ENCODE peak calls at places on chromosomes 2 and 18, in eight cellular contexts. E is GM12878, T is HepG2, M is upper lobe of left lung, X is GM23338, J is HCT116, G is Panc1, V is K562. Y is an unnamed sample.

GRCh38 chr2:41954304-41955291 is 93.2 kb upstream of the PKDCC start:
- ATAC-seq in X (no peak), V (no peak), G (peak), M (peak), J (no peak), T (peak), E (no peak), Y (no peak)

GRCh38 chr18:361941-362913 is 94.4 kb upstream of the THOC1 start:
- ATAC-seq in X (peak), G (no peak), J (no peak), M (peak), T (peak), V (no peak), E (no peak), Y (peak)

GRCh38 chr2:45890819-45891218 is 239.3 kb downstream of the PRKCE start:
- ATAC-seq in E (peak), X (no peak), G (no peak), T (peak), J (no peak), M (peak), V (no peak), Y (no peak)

GRCh38 chr2:240739797-240740196 is 48.1 kb downstream of the AQP12A start:
- ATAC-seq in J (peak), G (no peak), X (no peak), V (no peak), T (no peak), E (no peak), M (no peak), Y (no peak)

GRCh38 chr18:9321709-9322108 is 12.9 kb upstream of the TWSG1 start:
- ATAC-seq in G (no peak), J (no peak), X (no peak), E (no peak), T (no peak), V (no peak), M (no peak), Y (no peak)

GRCh38 chr2:110121592-110121991 is 6.0 kb upstream of the MALL start:
- ATAC-seq in T (no peak), M (no peak), E (no peak), V (no peak), J (no peak), X (no peak), G (no peak), Y (no peak)

GRCh38 chr2:36441065-36441625 is 85.6 kb downstream of the CRIM1 start:
- ATAC-seq in E (no peak), M (no peak), X (no peak), V (no peak), G (no peak), T (no peak), J (no peak), Y (peak)

GRCh38 chr2:9222246-9222898 is 15.8 kb downstream of the ASAP2 start:
- ATAC-seq in V (no peak), M (peak), E (no peak), X (no peak), G (no peak), J (no peak), T (no peak), Y (peak)

GRCh38 chr2:201362396-201362795 is 5.3 kb upstream of the FLACC1 start:
- ATAC-seq in J (no peak), T (no peak), M (no peak), G (no peak), X (no peak), E (no peak), V (no peak), Y (no peak)

GRCh38 chr2:9003366-9003615 is 193 bp downstream of the MBOAT2 start:
- ATAC-seq in E (no peak), G (no peak), M (no peak), X (no peak), V (no peak), T (no peak), J (no peak), Y (no peak)

GRCh38 chr2:76610451-76610850 is 899.7 kb upstream of the GCFC2 start:
- ATAC-seq in E (no peak), T (no peak), J (no peak), G (no peak), V (no peak), M (no peak), X (peak), Y (no peak)

GRCh38 chr2:161141033-161141432 is 19.2 kb upstream of the TANK start:
- ATAC-seq in V (no peak), X (no peak), J (no peak), E (peak), T (no peak), M (no peak), G (no peak), Y (no peak)

GRCh38 chr2:47554311-47554905 is 151.5 kb downstream of the MSH2 start:
- ATAC-seq in J (no peak), X (no peak), M (no peak), E (peak), T (no peak), V (no peak), G (no peak), Y (no peak)

GRCh38 chr2:106094101-106094860 is 99.8 kb downstream of the UXS1 start:
- ATAC-seq in J (no peak), T (no peak), V (no peak), E (no peak), X (no peak), G (no peak), M (no peak), Y (no peak)

GRCh38 chr2:197388866-197389587 is 45.8 kb downstream of the SF3B1 start:
- ATAC-seq in M (no peak), T (peak), X (peak), V (peak), E (no peak), J (no peak), G (peak), Y (no peak)

GRCh38 chr2:11562476-11562875 is 28.6 kb downstream of the GREB1 start:
- ATAC-seq in E (no peak), T (peak), J (no peak), X (no peak), G (no peak), M (no peak), V (no peak), Y (no peak)

GRCh38 chr2:194003911-194004310 is 1653.1 kb upstream of the SLC39A10 start:
- ATAC-seq in E (no peak), T (no peak), M (no peak), V (no peak), X (no peak), J (no peak), G (no peak), Y (no peak)

GRCh38 chr2:234911271-234911670 is 40.5 kb upstream of the SH3BP4 start:
- ATAC-seq in G (peak), J (no peak), X (no peak), M (peak), T (no peak), E (no peak), V (no peak), Y (no peak)

GRCh38 chr2:195411219-195411687 is 245.8 kb upstream of the SLC39A10 start:
- ATAC-seq in V (no peak), J (no peak), E (peak), M (no peak), T (no peak), G (peak), X (no peak), Y (no peak)

GRCh38 chr18:36186461-36187137 is 698 bp upstream of the MOCOS start:
- ATAC-seq in V (peak), G (peak), E (peak), J (peak), T (peak), X (peak), M (peak), Y (peak)

GRCh38 chr2:39488450-39488849 is 51.4 kb upstream of the MAP4K3 start:
- ATAC-seq in X (no peak), V (peak), J (peak), M (peak), E (no peak), G (peak), T (peak), Y (peak)

GRCh38 chr2:165835363-165835762 is 41.3 kb upstream of the GALNT3 start:
- ATAC-seq in X (no peak), G (no peak), T (no peak), M (no peak), E (no peak), V (no peak), J (no peak), Y (no peak)

GRCh38 chr18:45625596-45625995 is 10.3 kb downstream of the SLC14A2 start:
- ATAC-seq in T (no peak), J (no peak), G (no peak), E (no peak), X (no peak), M (no peak), V (no peak), Y (no peak)

GRCh38 chr18:35619468-35619867 is 37.9 kb downstream of the GALNT1 start:
- ATAC-seq in M (peak), V (peak), G (no peak), T (no peak), X (peak), E (no peak), J (no peak), Y (peak)

GRCh38 chr2:181829230-181829629 is 62.3 kb upstream of the ITPRID2 start:
- ATAC-seq in V (no peak), X (no peak), J (no peak), T (no peak), G (no peak), M (no peak), E (no peak), Y (no peak)

GRCh38 chr2:165627463-165627862 is 158.0 kb downstream of the CSRNP3 start:
- ATAC-seq in M (no peak), V (no peak), E (peak), T (no peak), X (no peak), G (no peak), J (no peak), Y (no peak)

GRCh38 chr2:65277791-65278449 is 50.3 kb downstream of the ACTR2 start:
- ATAC-seq in G (peak), E (peak), T (peak), M (peak), X (no peak), V (peak), J (no peak), Y (no peak)

GRCh38 chr18:36195427-36196122 is 8.3 kb downstream of the MOCOS start:
- ATAC-seq in J (no peak), V (peak), T (no peak), M (peak), E (no peak), X (no peak), G (no peak), Y (no peak)

GRCh38 chr2:101002562-101003277 is 631 bp downstream of the RPL31 start:
- ATAC-seq in J (peak), M (peak), V (peak), G (peak), T (peak), X (no peak), E (peak), Y (no peak)

GRCh38 chr18:26487437-26487836 is 60.9 kb downstream of the KCTD1 start:
- ATAC-seq in X (no peak), J (peak), M (no peak), G (peak), V (no peak), E (peak), T (peak), Y (no peak)

GRCh38 chr18:50949185-50949584 is 18.7 kb upstream of the ELAC1 start:
- ATAC-seq in V (peak), J (no peak), G (no peak), X (no peak), T (no peak), M (no peak), E (no peak), Y (no peak)

DNA sequence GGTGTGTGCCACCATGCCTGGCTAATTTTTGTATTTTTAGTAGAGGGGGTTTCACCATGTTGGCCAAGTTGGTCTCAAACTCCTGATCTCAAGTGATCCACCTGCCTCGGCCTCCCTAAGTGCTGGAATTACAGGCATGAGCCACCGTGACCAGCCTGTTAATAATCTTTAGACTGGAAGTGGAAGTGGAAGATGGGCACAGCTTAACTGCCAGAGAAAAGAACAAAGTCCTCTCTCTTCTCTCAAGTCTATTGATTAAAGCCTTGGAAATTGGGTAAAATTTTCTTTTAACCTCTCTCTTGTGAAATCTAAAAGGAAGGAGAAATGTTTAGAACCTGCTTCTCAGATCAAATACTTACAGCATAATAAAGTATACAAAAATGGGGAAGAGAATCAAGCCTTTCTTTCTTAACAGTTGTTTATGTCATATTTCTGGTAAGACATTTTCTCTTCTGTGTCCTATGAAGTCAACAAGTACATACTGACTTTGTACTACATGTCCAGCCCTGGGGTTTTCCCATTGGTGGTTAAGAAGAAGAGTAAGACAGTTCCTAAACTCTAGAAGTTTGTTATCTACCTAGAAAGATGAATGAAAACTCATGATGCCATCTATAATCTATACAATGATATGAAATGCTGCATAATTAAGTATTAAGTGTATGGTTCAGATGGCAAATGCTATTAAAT is 4.6 kb downstream of the TMEM169 start:
- ATAC-seq in V (no peak), E (peak), M (no peak), J (no peak), X (no peak), G (no peak), T (no peak), Y (no peak)
- TF ChIP-seq POLR2AphosphoS5 in V (no peak), E (no peak), M (no peak), J (no peak), X (no peak), G (no peak), T (no peak), Y (no peak)

GRCh38 chr2:113887393-113887792 is 2.5 kb upstream of the ACTR3 start:
- ATAC-seq in T (no peak), J (no peak), X (no peak), V (no peak), M (no peak), G (no peak), E (peak), Y (no peak)
- H3K4me3 ChIP-seq in T (no peak), J (no peak), X (no peak), V (no peak), M (no peak), G (no peak), E (peak), Y (no peak)

GRCh38 chr18:59718108-59719057 is 21.2 kb upstream of the CCBE1 start:
- ATAC-seq in G (no peak), M (no peak), E (no peak), X (peak), J (no peak), T (no peak), V (no peak), Y (no peak)
- TF ChIP-seq POLR2AphosphoS5 in G (no peak), M (no peak), E (no peak), X (no peak), J (no peak), T (no peak), V (no peak), Y (no peak)

GRCh38 chr2:74504591-74504990 is 2.9 kb downstream of the PCGF1 start:
- ATAC-seq in M (no peak), E (no peak), J (no peak), G (no peak), X (no peak), V (no peak), T (no peak), Y (no peak)
- H3K4me3 ChIP-seq in M (no peak), E (no peak), J (no peak), G (peak), X (peak), V (peak), T (peak), Y (no peak)

GRCh38 chr2:222827417-222827816 is 33.4 kb upstream of the ACSL3 start:
- ATAC-seq in X (no peak), V (no peak), E (no peak), J (no peak), M (no peak), T (no peak), G (no peak), Y (no peak)

GRCh38 chr2:222828572-222828971 is 32.3 kb upstream of the ACSL3 start:
- ATAC-seq in J (no peak), V (no peak), X (no peak), M (no peak), T (no peak), E (no peak), G (no peak), Y (no peak)

GRCh38 chr2:222823183-222823915 is 37.5 kb upstream of the ACSL3 start:
- ATAC-seq in T (no peak), V (peak), M (peak), J (no peak), E (no peak), X (no peak), G (no peak), Y (no peak)

GRCh38 chr2:222830164-222830563 is 30.7 kb upstream of the ACSL3 start:
- ATAC-seq in X (no peak), T (no peak), E (no peak), V (peak), M (no peak), J (no peak), G (no peak), Y (no peak)

DNA sequence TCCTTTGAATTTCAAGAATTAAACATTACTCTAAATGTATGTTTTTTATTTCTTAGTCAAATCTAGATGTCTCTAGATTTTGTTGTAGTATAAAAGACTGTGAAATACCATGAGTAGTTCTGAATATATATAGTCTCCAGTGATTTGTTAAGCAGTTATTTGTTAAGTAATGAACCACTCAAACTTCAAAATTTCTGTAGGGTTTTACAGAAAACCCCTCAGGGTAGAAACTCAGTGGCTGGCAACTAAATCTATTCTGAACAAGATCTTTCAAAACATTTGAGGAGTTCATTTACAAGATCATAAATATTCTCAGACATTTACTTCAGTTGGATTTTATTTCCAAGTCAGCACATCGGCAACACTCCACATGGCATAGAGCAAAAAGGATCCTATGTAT is 35.8 kb upstream of the ACSL3 start:
- ATAC-seq in G (no peak), X (no peak), M (no peak), V (no peak), J (no peak), T (no peak), E (no peak), Y (no peak)
- TF ChIP-seq POLR2AphosphoS5 in G (no peak), X (no peak), M (no peak), V (no peak), J (no peak), T (no peak), E (no peak), Y (no peak)

DNA sequence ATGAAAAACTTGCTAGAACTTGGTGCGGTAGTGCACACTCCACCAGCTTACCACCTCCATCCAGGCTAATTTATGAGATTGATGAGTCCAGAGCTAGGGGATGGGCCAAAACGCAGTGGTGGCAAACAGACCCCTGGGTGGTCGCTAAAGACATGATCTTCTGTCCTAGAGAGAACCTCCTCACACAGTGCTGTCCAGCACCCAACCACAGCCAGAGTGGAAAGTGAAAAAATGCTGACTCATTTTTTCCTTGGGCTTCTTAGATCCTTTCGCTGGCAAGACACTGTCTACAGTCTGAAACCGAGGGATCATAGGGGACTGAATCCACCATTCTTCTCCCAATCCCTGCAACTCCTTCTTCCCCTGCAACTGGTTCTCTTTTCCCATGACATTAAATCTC is 4.1 kb downstream of the ANTXR1 start:
- ATAC-seq in V (peak), M (peak), G (no peak), T (no peak), J (no peak), X (no peak), E (no peak), Y (no peak)
- H3K4me3 ChIP-seq in V (no peak), M (no peak), G (peak), T (no peak), J (no peak), X (no peak), E (no peak), Y (no peak)

DNA sequence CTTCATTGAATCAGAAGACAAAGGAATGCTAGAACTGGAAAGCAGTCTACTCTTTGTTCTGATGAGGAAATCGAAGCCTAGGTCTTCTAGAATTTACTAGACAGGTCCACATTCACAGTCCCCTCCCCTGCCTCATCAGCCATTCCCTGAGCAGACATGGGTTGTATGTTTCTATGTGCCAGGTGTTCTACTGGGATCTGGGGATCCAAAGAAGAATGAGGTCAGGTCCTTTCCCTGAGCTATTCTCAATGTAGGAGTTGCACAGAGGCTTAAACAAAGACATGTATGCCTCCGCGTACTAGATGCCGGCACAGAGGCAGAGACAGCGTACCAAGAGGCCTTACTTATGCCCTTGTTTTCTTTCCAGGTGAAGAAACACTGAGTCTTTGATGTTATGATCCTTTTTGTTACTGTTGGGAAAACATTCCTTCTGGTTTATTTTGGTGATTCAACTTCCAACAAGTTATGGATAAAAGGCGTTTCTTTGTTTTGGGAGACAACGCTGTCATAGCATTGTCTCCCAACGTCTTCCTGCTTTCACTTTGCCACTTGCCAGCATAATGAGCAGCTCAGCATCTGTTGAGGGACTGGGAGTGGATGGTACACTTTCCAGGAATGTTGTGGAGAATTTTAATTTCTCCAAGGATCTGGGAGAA is 174.4 kb downstream of the ALPK2 start:
- ATAC-seq in T (no peak), X (no peak), M (no peak), G (no peak), V (no peak), E (no peak), J (no peak), Y (no peak)
- TF ChIP-seq POLR2AphosphoS5 in T (no peak), X (no peak), M (no peak), G (no peak), V (no peak), E (no peak), J (no peak), Y (no peak)

Y was measured in gastroesophageal sphincter.